ENCODE peak calls at places on chromosome 13, in nine cellular contexts. One of them, this sample, is unnamed.

GRCh38 chr13:24212674-24213073 is 52.2 kb downstream of the SPATA13 start:
- DNase-seq in lung: no peak
- DNase-seq in ascending aorta: no peak
- DNase-seq in GM10248: no peak
- DNase-seq in hepatocyte: no peak
- DNase-seq in HL-60: no peak
- DNase-seq in tibial nerve: no peak
- DNase-seq in mesothelial cell of epicardium: no peak
- DNase-seq in pancreas: peak
- DNase-seq in this sample: no peak

GRCh38 chr13:33353210-33353609 is 67.7 kb upstream of the STARD13 start:
- DNase-seq in lung: peak
- DNase-seq in ascending aorta: peak
- DNase-seq in GM10248: peak
- DNase-seq in hepatocyte: no peak
- DNase-seq in HL-60: no peak
- DNase-seq in tibial nerve: peak
- DNase-seq in mesothelial cell of epicardium: no peak
- DNase-seq in pancreas: no peak
- DNase-seq in this sample: peak

GRCh38 chr13:77250968-77251367 is 75.9 kb downstream of the MYCBP2 start:
- DNase-seq in lung: no peak
- DNase-seq in ascending aorta: no peak
- DNase-seq in GM10248: no peak
- DNase-seq in hepatocyte: no peak
- DNase-seq in HL-60: no peak
- DNase-seq in tibial nerve: no peak
- DNase-seq in mesothelial cell of epicardium: no peak
- DNase-seq in pancreas: no peak
- DNase-seq in this sample: no peak

GRCh38 chr13:106036870-106037269 is 498.6 kb downstream of the EFNB2 start:
- DNase-seq in lung: no peak
- DNase-seq in ascending aorta: no peak
- DNase-seq in GM10248: no peak
- DNase-seq in hepatocyte: no peak
- DNase-seq in HL-60: no peak
- DNase-seq in tibial nerve: no peak
- DNase-seq in mesothelial cell of epicardium: no peak
- DNase-seq in pancreas: no peak
- DNase-seq in this sample: no peak

GRCh38 chr13:80737513-80737912 is 396.6 kb upstream of the SPRY2 start:
- DNase-seq in lung: no peak
- DNase-seq in ascending aorta: no peak
- DNase-seq in GM10248: no peak
- DNase-seq in hepatocyte: no peak
- DNase-seq in HL-60: no peak
- DNase-seq in tibial nerve: no peak
- DNase-seq in mesothelial cell of epicardium: no peak
- DNase-seq in pancreas: no peak
- DNase-seq in this sample: no peak

GRCh38 chr13:113584205-113584869 is at the start of gene TFDP1:
- DNase-seq in lung: peak
- DNase-seq in ascending aorta: no peak
- DNase-seq in GM10248: peak
- DNase-seq in hepatocyte: peak
- DNase-seq in HL-60: peak
- DNase-seq in tibial nerve: peak
- DNase-seq in mesothelial cell of epicardium: peak
- DNase-seq in pancreas: peak
- DNase-seq in this sample: peak

GRCh38 chr13:63190742-63191141 is 1775.1 kb upstream of the PCDH20 start:
- DNase-seq in lung: no peak
- DNase-seq in ascending aorta: no peak
- DNase-seq in GM10248: no peak
- DNase-seq in hepatocyte: no peak
- DNase-seq in HL-60: no peak
- DNase-seq in tibial nerve: no peak
- DNase-seq in mesothelial cell of epicardium: no peak
- DNase-seq in pancreas: no peak
- DNase-seq in this sample: no peak

GRCh38 chr13:40916207-40916998 is 102.7 kb downstream of the ELF1 start:
- DNase-seq in lung: no peak
- DNase-seq in ascending aorta: no peak
- DNase-seq in GM10248: no peak
- DNase-seq in hepatocyte: no peak
- DNase-seq in HL-60: no peak
- DNase-seq in tibial nerve: no peak
- DNase-seq in mesothelial cell of epicardium: no peak
- DNase-seq in pancreas: no peak
- DNase-seq in this sample: no peak

GRCh38 chr13:112713517-112714253 is 23.8 kb downstream of the ATP11A start:
- DNase-seq in lung: no peak
- DNase-seq in ascending aorta: no peak
- DNase-seq in GM10248: no peak
- DNase-seq in hepatocyte: no peak
- DNase-seq in HL-60: no peak
- DNase-seq in tibial nerve: no peak
- DNase-seq in mesothelial cell of epicardium: no peak
- DNase-seq in pancreas: no peak
- DNase-seq in this sample: no peak

GRCh38 chr13:80217614-80218456 is 123.1 kb downstream of the SPRY2 start:
- DNase-seq in lung: no peak
- DNase-seq in ascending aorta: no peak
- DNase-seq in GM10248: no peak
- DNase-seq in hepatocyte: no peak
- DNase-seq in HL-60: no peak
- DNase-seq in tibial nerve: no peak
- DNase-seq in mesothelial cell of epicardium: no peak
- DNase-seq in pancreas: no peak
- DNase-seq in this sample: no peak

GRCh38 chr13:112545866-112546265 is 42.1 kb downstream of the TUBGCP3 start:
- DNase-seq in lung: no peak
- DNase-seq in ascending aorta: no peak
- DNase-seq in GM10248: no peak
- DNase-seq in hepatocyte: peak
- DNase-seq in HL-60: no peak
- DNase-seq in tibial nerve: no peak
- DNase-seq in mesothelial cell of epicardium: no peak
- DNase-seq in pancreas: no peak
- DNase-seq in this sample: no peak

GRCh38 chr13:41250993-41251392 is 12.4 kb downstream of the MTRF1 start:
- DNase-seq in lung: no peak
- DNase-seq in ascending aorta: no peak
- DNase-seq in GM10248: no peak
- DNase-seq in hepatocyte: no peak
- DNase-seq in HL-60: no peak
- DNase-seq in tibial nerve: no peak
- DNase-seq in mesothelial cell of epicardium: no peak
- DNase-seq in pancreas: no peak
- DNase-seq in this sample: no peak

GRCh38 chr13:109275848-109276247 is 510.5 kb downstream of the IRS2 start:
- DNase-seq in lung: no peak
- DNase-seq in ascending aorta: no peak
- DNase-seq in GM10248: no peak
- DNase-seq in hepatocyte: peak
- DNase-seq in HL-60: no peak
- DNase-seq in tibial nerve: no peak
- DNase-seq in mesothelial cell of epicardium: no peak
- DNase-seq in pancreas: peak
- DNase-seq in this sample: no peak

GRCh38 chr13:97568850-97569249 is 134.9 kb downstream of the RAP2A start:
- DNase-seq in lung: no peak
- DNase-seq in ascending aorta: no peak
- DNase-seq in GM10248: no peak
- DNase-seq in hepatocyte: no peak
- DNase-seq in HL-60: no peak
- DNase-seq in tibial nerve: no peak
- DNase-seq in mesothelial cell of epicardium: no peak
- DNase-seq in pancreas: peak
- DNase-seq in this sample: no peak

GRCh38 chr13:60990032-60990733 is 425.5 kb downstream of the PCDH20 start:
- DNase-seq in lung: no peak
- DNase-seq in ascending aorta: no peak
- DNase-seq in GM10248: no peak
- DNase-seq in hepatocyte: no peak
- DNase-seq in HL-60: no peak
- DNase-seq in tibial nerve: no peak
- DNase-seq in mesothelial cell of epicardium: no peak
- DNase-seq in pancreas: no peak
- DNase-seq in this sample: no peak
- TF ChIP-seq CTCF in lung: no peak
- TF ChIP-seq CTCF in ascending aorta: no peak
- TF ChIP-seq CTCF in GM10248: no peak
- TF ChIP-seq CTCF in hepatocyte: no peak
- TF ChIP-seq CTCF in HL-60: peak
- TF ChIP-seq CTCF in tibial nerve: no peak
- TF ChIP-seq CTCF in mesothelial cell of epicardium: no peak
- TF ChIP-seq CTCF in pancreas: no peak
- TF ChIP-seq CTCF in this sample: no peak

GRCh38 chr13:72295173-72295572 is 428.2 kb upstream of the DACH1 start:
- DNase-seq in lung: no peak
- DNase-seq in ascending aorta: no peak
- DNase-seq in GM10248: no peak
- DNase-seq in hepatocyte: no peak
- DNase-seq in HL-60: no peak
- DNase-seq in tibial nerve: no peak
- DNase-seq in mesothelial cell of epicardium: no peak
- DNase-seq in pancreas: no peak
- DNase-seq in this sample: no peak

GRCh38 chr13:72296246-72296645 is 429.2 kb upstream of the DACH1 start:
- DNase-seq in lung: no peak
- DNase-seq in ascending aorta: no peak
- DNase-seq in GM10248: no peak
- DNase-seq in hepatocyte: no peak
- DNase-seq in HL-60: no peak
- DNase-seq in tibial nerve: no peak
- DNase-seq in mesothelial cell of epicardium: no peak
- DNase-seq in pancreas: no peak
- DNase-seq in this sample: no peak

GRCh38 chr13:72293206-72293605 is 426.2 kb upstream of the DACH1 start:
- DNase-seq in lung: no peak
- DNase-seq in ascending aorta: no peak
- DNase-seq in GM10248: no peak
- DNase-seq in hepatocyte: no peak
- DNase-seq in HL-60: no peak
- DNase-seq in tibial nerve: no peak
- DNase-seq in mesothelial cell of epicardium: no peak
- DNase-seq in pancreas: no peak
- DNase-seq in this sample: no peak

GRCh38 chr13:72290962-72291681 is 424.1 kb upstream of the DACH1 start:
- DNase-seq in lung: no peak
- DNase-seq in ascending aorta: no peak
- DNase-seq in GM10248: no peak
- DNase-seq in hepatocyte: no peak
- DNase-seq in HL-60: no peak
- DNase-seq in tibial nerve: no peak
- DNase-seq in mesothelial cell of epicardium: no peak
- DNase-seq in pancreas: no peak
- DNase-seq in this sample: no peak
- TF ChIP-seq CTCF in lung: no peak
- TF ChIP-seq CTCF in ascending aorta: no peak
- TF ChIP-seq CTCF in GM10248: no peak
- TF ChIP-seq CTCF in hepatocyte: no peak
- TF ChIP-seq CTCF in HL-60: no peak
- TF ChIP-seq CTCF in tibial nerve: no peak
- TF ChIP-seq CTCF in mesothelial cell of epicardium: no peak
- TF ChIP-seq CTCF in pancreas: no peak
- TF ChIP-seq CTCF in this sample: no peak

DNA sequence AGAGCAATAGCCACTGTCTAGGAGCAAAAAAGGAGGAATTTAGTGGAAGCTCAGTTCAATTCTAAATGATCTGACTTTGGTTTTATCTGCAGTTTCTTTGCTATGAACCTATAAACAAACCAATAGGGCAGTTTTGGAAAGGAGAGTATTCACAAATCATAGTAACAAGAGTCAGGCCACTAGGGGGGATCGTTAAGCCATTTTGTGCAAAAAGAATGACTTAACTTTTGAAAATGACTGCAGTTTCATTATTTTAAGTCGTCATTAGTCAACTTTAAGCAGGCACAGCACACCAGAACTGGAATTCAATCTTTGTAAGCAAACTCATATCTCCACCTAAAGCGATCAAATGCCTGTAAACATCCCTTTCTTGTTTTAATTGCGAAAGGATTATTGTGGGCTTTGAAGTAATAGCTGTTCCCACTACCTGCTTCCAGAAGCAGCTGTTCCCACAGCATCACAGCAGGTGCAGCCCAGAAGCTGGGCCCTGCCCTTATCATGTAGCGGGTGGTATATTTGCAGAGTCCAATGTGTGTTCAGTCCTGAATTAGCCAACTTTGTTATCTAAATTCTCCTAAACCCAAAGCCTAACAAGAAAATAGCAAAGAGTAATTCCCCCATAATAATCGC is 51.5 kb downstream of the SOX21 start:
- DNase-seq in lung: no peak
- DNase-seq in ascending aorta: no peak
- DNase-seq in GM10248: no peak
- DNase-seq in hepatocyte: no peak
- DNase-seq in HL-60: no peak
- DNase-seq in tibial nerve: no peak
- DNase-seq in mesothelial cell of epicardium: no peak
- DNase-seq in pancreas: no peak
- DNase-seq in this sample: peak
- TF ChIP-seq CTCF in lung: no peak
- TF ChIP-seq CTCF in ascending aorta: no peak
- TF ChIP-seq CTCF in GM10248: peak
- TF ChIP-seq CTCF in hepatocyte: peak
- TF ChIP-seq CTCF in HL-60: no peak
- TF ChIP-seq CTCF in tibial nerve: peak
- TF ChIP-seq CTCF in mesothelial cell of epicardium: no peak
- TF ChIP-seq CTCF in pancreas: no peak
- TF ChIP-seq CTCF in this sample: peak

DNA sequence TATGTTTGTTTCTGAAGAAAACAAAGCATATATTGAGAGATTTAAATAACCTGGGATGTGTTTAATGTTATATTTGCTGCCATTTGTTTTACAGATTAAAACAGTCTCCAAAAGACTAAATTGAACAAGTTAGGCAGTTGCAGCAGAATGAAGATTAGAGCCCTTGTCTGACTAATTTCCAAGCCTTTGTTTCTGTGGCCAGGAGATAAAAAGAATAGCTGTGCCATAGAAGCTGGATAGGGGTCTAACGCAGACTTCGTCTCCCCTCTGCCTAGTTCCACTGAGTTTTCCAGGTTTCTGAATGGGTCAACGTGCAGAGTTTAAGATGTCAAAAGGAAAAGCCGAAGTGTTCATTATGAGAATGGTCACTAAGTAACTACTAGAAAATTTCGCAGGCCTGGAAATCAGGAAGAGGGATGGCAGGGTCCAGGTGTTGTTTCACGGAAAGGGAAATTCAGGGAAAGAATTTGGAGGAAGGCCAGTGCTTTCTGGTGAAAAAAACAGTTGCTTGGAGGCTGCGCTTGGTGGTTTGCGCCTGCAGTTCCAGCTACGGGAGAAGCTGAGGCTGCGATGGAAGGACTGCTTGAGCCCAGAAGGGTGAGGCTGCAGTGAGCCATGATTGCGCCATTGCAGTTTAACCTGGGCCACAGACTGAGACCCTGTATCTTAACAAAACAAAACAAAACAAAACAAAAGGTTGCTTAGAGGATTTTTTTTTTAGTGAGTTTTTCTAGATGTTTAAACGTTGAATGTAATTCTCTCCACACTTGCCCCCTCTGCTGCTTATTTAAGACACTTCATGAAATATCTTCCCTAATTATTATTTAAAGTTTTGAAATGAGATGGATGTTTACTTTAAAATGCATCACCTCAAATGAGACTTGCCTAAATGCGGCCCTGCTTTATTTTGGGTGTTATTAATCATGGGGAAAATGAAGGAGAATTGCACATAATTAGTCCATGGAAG is 75.2 kb upstream of the TRPC4 start:
- DNase-seq in lung: no peak
- DNase-seq in ascending aorta: no peak
- DNase-seq in GM10248: no peak
- DNase-seq in hepatocyte: no peak
- DNase-seq in HL-60: no peak
- DNase-seq in tibial nerve: no peak
- DNase-seq in mesothelial cell of epicardium: no peak
- DNase-seq in pancreas: no peak
- DNase-seq in this sample: no peak
- TF ChIP-seq CTCF in lung: no peak
- TF ChIP-seq CTCF in ascending aorta: no peak
- TF ChIP-seq CTCF in GM10248: no peak
- TF ChIP-seq CTCF in hepatocyte: no peak
- TF ChIP-seq CTCF in HL-60: no peak
- TF ChIP-seq CTCF in tibial nerve: no peak
- TF ChIP-seq CTCF in mesothelial cell of epicardium: no peak
- TF ChIP-seq CTCF in pancreas: no peak
- TF ChIP-seq CTCF in this sample: no peak